ENCODE peak calls at places on chromosomes 6 and 20, in seven cellular contexts. T is HAP-1, N is NCI-H1092 treated with DMSO at 0.1 percent for 48 hours, Y is gastrocnemius medialis, U is AG08395, V is left colon, R is HT1080. K is an unnamed sample.

GRCh38 chr6:11043961-11044711 is at the start of gene ELOVL2:
- DNase-seq in T (peak), N (no peak), Y (no peak), U (peak), V (no peak), R (peak), K (peak)

GRCh38 chr20:4697189-4697873 is 24.4 kb upstream of the PRND start:
- DNase-seq in T (no peak), N (no peak), Y (no peak), U (no peak), V (no peak), R (no peak), K (no peak)

GRCh38 chr20:58073945-58074920 is 154.2 kb downstream of the ANKRD60 start:
- DNase-seq in T (no peak), N (no peak), Y (no peak), U (peak), V (no peak), R (peak), K (no peak)

GRCh38 chr6:19836799-19837510 is at the start of gene ID4:
- DNase-seq in T (no peak), N (peak), Y (peak), U (peak), V (peak), R (no peak), K (peak)

GRCh38 chr20:48731581-48731980 is 96.2 kb downstream of the PREX1 start:
- DNase-seq in T (no peak), N (no peak), Y (no peak), U (no peak), V (no peak), R (no peak), K (no peak)

GRCh38 chr6:163338671-163339405 is 75.7 kb upstream of the QKI start:
- DNase-seq in T (peak), N (no peak), Y (peak), U (peak), V (no peak), R (peak), K (peak)

GRCh38 chr6:117232191-117232590 is 33.2 kb upstream of the VGLL2 start:
- DNase-seq in T (no peak), N (no peak), Y (no peak), U (no peak), V (no peak), R (peak), K (no peak)

GRCh38 chr6:126091507-126091906 is 105.2 kb downstream of the TRMT11 start:
- DNase-seq in T (peak), N (no peak), Y (no peak), U (no peak), V (no peak), R (no peak), K (no peak)

GRCh38 chr20:1800777-1801176 is 94.4 kb upstream of the SIRPA start:
- DNase-seq in T (no peak), N (no peak), Y (no peak), U (no peak), V (no peak), R (no peak), K (no peak)

GRCh38 chr6:54026652-54027400 is 84.4 kb upstream of the MLIP start:
- DNase-seq in T (no peak), N (no peak), Y (no peak), U (no peak), V (no peak), R (no peak), K (no peak)

GRCh38 chr6:139903411-139904157 is 529.1 kb upstream of the CITED2 start:
- DNase-seq in T (no peak), N (no peak), Y (no peak), U (no peak), V (peak), R (no peak), K (no peak)

GRCh38 chr6:130794010-130794675 is 33.1 kb upstream of the SMLR1 start:
- DNase-seq in T (no peak), N (no peak), Y (no peak), U (no peak), V (no peak), R (no peak), K (no peak)

GRCh38 chr6:159969921-159970320 is 1.0 kb downstream of the IGF2R start:
- DNase-seq in T (peak), N (peak), Y (peak), U (peak), V (peak), R (peak), K (peak)

GRCh38 chr20:37567671-37568588 is 40.3 kb upstream of the BLCAP start:
- DNase-seq in T (peak), N (peak), Y (no peak), U (no peak), V (no peak), R (no peak), K (no peak)

GRCh38 chr6:13216236-13216933 is 112.0 kb downstream of the TBC1D7 start:
- DNase-seq in T (no peak), N (no peak), Y (no peak), U (no peak), V (no peak), R (no peak), K (no peak)

GRCh38 chr20:63064745-63065711 is 58.3 kb upstream of the BHLHE23 start:
- DNase-seq in T (no peak), N (no peak), Y (peak), U (no peak), V (peak), R (no peak), K (no peak)

GRCh38 chr6:134216304-134217029 is 101.4 kb downstream of the SGK1 start:
- DNase-seq in T (no peak), N (no peak), Y (no peak), U (no peak), V (no peak), R (no peak), K (no peak)

GRCh38 chr6:87481936-87482335 is 9.2 kb downstream of the SLC35A1 start:
- DNase-seq in T (no peak), N (no peak), Y (no peak), U (no peak), V (no peak), R (no peak), K (no peak)

GRCh38 chr6:42928748-42929087 is 562 bp upstream of the CNPY3 start:
- DNase-seq in T (no peak), N (no peak), Y (no peak), U (no peak), V (no peak), R (no peak), K (no peak)

GRCh38 chr6:144334150-144334708 is 49.1 kb downstream of the UTRN start:
- DNase-seq in T (no peak), N (no peak), Y (peak), U (no peak), V (peak), R (no peak), K (peak)

GRCh38 chr20:13402171-13402760 is 181.2 kb downstream of the ISM1 start:
- DNase-seq in T (no peak), N (no peak), Y (no peak), U (no peak), V (no peak), R (no peak), K (no peak)

GRCh38 chr6:110831405-110831804 is 16.1 kb upstream of the CDK19 start:
- DNase-seq in T (no peak), N (no peak), Y (no peak), U (no peak), V (no peak), R (no peak), K (no peak)

GRCh38 chr6:163260111-163260895 is 154.2 kb upstream of the QKI start:
- DNase-seq in T (peak), N (peak), Y (no peak), U (no peak), V (no peak), R (no peak), K (peak)

GRCh38 chr20:11249683-11250082 is 575.9 kb upstream of the JAG1 start:
- DNase-seq in T (no peak), N (no peak), Y (no peak), U (no peak), V (no peak), R (no peak), K (no peak)

GRCh38 chr6:159981591-159982245 is 12.8 kb downstream of the IGF2R start:
- DNase-seq in T (no peak), N (peak), Y (no peak), U (peak), V (no peak), R (peak), K (peak)

GRCh38 chr6:148069256-148069655 is 273.4 kb upstream of the SASH1 start:
- DNase-seq in T (no peak), N (no peak), Y (no peak), U (no peak), V (no peak), R (no peak), K (no peak)

GRCh38 chr6:17972074-17972966 is 15.1 kb downstream of the KIF13A start:
- DNase-seq in T (peak), N (no peak), Y (no peak), U (no peak), V (no peak), R (no peak), K (no peak)

GRCh38 chr6:108464506-108465084 is 96.1 kb upstream of the FOXO3 start:
- DNase-seq in T (no peak), N (no peak), Y (no peak), U (no peak), V (no peak), R (peak), K (no peak)

GRCh38 chr6:154071711-154072110 is 32.7 kb downstream of the OPRM1 start:
- DNase-seq in T (no peak), N (no peak), Y (no peak), U (no peak), V (no peak), R (no peak), K (no peak)

GRCh38 chr6:52548353-52548713 is 28.5 kb downstream of the TRAM2 start:
- DNase-seq in T (no peak), N (no peak), Y (no peak), U (no peak), V (no peak), R (no peak), K (no peak)

GRCh38 chr20:4726710-4727391 is 5.1 kb downstream of the PRND start:
- DNase-seq in T (peak), N (no peak), Y (no peak), U (peak), V (no peak), R (peak), K (no peak)

GRCh38 chr6:169810066-169810989 is 58.9 kb downstream of the ERMARD start:
- DNase-seq in T (no peak), N (no peak), Y (no peak), U (no peak), V (peak), R (no peak), K (no peak)

GRCh38 chr20:684676-685319 is 9.2 kb upstream of the SCRT2 start:
- DNase-seq in T (no peak), N (no peak), Y (no peak), U (no peak), V (no peak), R (no peak), K (no peak)

GRCh38 chr6:79570802-79571367 is 33.7 kb upstream of the LCA5 start:
- DNase-seq in T (peak), N (peak), Y (no peak), U (peak), V (no peak), R (peak), K (no peak)